ENCODE peak calls at places on chromosomes 5 and 9, in eight cellular contexts. H is AG20443; B is fibroblast of mammary gland; M is RWPE1; N is nephron progenitor cell; R is activated naive CD8-positive, alpha-beta T cell treated with anti-CD3 and anti-CD28 coated beads, Interleukin-2, amount 10 ng/mL, durations not matched to agents 7 days and 5 days; W is PC-9; K is prostate gland. Z is an unnamed sample.

GRCh38 chr9:111399772-111400563 is 69.9 kb upstream of the OR2K2 start:
- DNase-seq in N (no peak), M (peak; percentile 64), R (no peak), K (no peak), B (peak; percentile 67), H (no peak), W (peak; percentile 20), Z (no peak)

GRCh38 chr5:56543431-56544385 is 271.6 kb upstream of the MAP3K1 start:
- DNase-seq in N (no peak), H (no peak), K (no peak), B (no peak), R (no peak), M (peak; percentile 96), W (peak; percentile 62), Z (no peak)

GRCh38 chr5:140926211-140926902 is at the start of gene PCDHAC1:
- DNase-seq in K (peak; percentile 35), B (peak; percentile 49), W (peak; percentile 88), M (peak; percentile 92), H (peak; percentile 78), R (peak; percentile 28), N (peak; percentile 97), Z (no peak)

GRCh38 chr5:52759381-52759780 is 28.3 kb upstream of the ITGA1 start:
- DNase-seq in N (no peak), M (no peak), H (no peak), R (no peak), K (no peak), B (peak; percentile 30), W (no peak), Z (no peak)

GRCh38 chr5:168364151-168364661 is 72.8 kb downstream of the WWC1 start:
- DNase-seq in R (no peak), N (no peak), W (peak; percentile 76), K (no peak), B (peak; percentile 56), M (peak; percentile 78), H (peak; percentile 32), Z (no peak)

GRCh38 chr5:159051431-159052281 is 48.1 kb downstream of the EBF1 start:
- DNase-seq in W (no peak), M (no peak), R (no peak), N (peak; percentile 80), K (no peak), H (peak; percentile 61), B (no peak), Z (no peak)

GRCh38 chr5:122844136-122844915 is 1.1 kb upstream of the SNX24 start:
- DNase-seq in W (peak; percentile 10), M (peak; percentile 12), K (no peak), N (no peak), H (peak; percentile 14), R (no peak), B (no peak), Z (no peak)

GRCh38 chr9:76302947-76303550 is 91.2 kb downstream of the RFK start:
- DNase-seq in N (no peak), H (peak; percentile 61), K (no peak), M (peak; percentile 53), R (no peak), W (no peak), B (peak; percentile 67), Z (peak; percentile 34)

GRCh38 chr5:108266235-108266634 is 115.7 kb downstream of the FBXL17 start:
- DNase-seq in R (no peak), K (no peak), N (no peak), W (no peak), B (peak; percentile 48), M (peak; percentile 66), H (peak; percentile 7), Z (no peak)

GRCh38 chr5:76691470-76692273 is 24.3 kb upstream of the F2R start:
- DNase-seq in B (peak; percentile 77), W (no peak), K (no peak), M (no peak), R (no peak), N (peak; percentile 30), H (no peak), Z (no peak)

GRCh38 chr5:56200856-56201638 is 32.1 kb downstream of the ANKRD55 start:
- DNase-seq in H (peak; percentile 77), N (peak; percentile 44), B (peak; percentile 79), M (peak; percentile 80), K (peak; percentile 58), W (peak; percentile 58), R (peak; percentile 36), Z (peak; percentile 56)

GRCh38 chr5:109996246-109996645 is 306.5 kb downstream of the MAN2A1 start:
- DNase-seq in H (no peak), W (no peak), N (no peak), B (peak; percentile 21), R (no peak), K (no peak), M (no peak), Z (no peak)

GRCh38 chr5:66408561-66408960 is 187.6 kb upstream of the MAST4 start:
- DNase-seq in W (no peak), B (no peak), R (no peak), K (no peak), N (no peak), M (no peak), H (no peak), Z (no peak)

GRCh38 chr5:170111088-170111796 is 5.5 kb downstream of the FOXI1 start:
- DNase-seq in R (no peak), W (no peak), N (no peak), K (no peak), M (no peak), B (no peak), H (no peak), Z (no peak)

GRCh38 chr9:4490705-4491620 is 695 bp downstream of the SLC1A1 start:
- DNase-seq in R (peak; percentile 28), W (no peak), N (peak; percentile 21), H (peak; percentile 44), M (no peak), B (no peak), K (no peak), Z (no peak)

GRCh38 chr5:122723606-122724352 is 51.1 kb upstream of the SNX2 start:
- DNase-seq in B (peak; percentile 94), M (no peak), W (no peak), K (no peak), H (peak; percentile 78), N (no peak), R (no peak), Z (peak; percentile 7)

GRCh38 chr9:123914517-123915199 is 15.3 kb downstream of the DENND1A start:
- DNase-seq in B (no peak), N (no peak), R (no peak), K (no peak), M (no peak), H (no peak), W (no peak), Z (no peak)

GRCh38 chr9:134605969-134606363 is 35.6 kb upstream of the COL5A1 start:
- DNase-seq in M (no peak), K (no peak), H (no peak), R (no peak), W (no peak), B (no peak), N (no peak), Z (no peak)

GRCh38 chr9:134382733-134383132 is 56.5 kb downstream of the RXRA start:
- DNase-seq in B (no peak), W (no peak), M (no peak), R (no peak), H (no peak), K (no peak), N (no peak), Z (no peak)

GRCh38 chr5:113652161-113652560 is 138.7 kb downstream of the YTHDC2 start:
- DNase-seq in K (no peak), H (no peak), W (no peak), M (no peak), R (no peak), N (no peak), B (no peak), Z (no peak)

GRCh38 chr9:87324613-87325194 is 173.0 kb upstream of the DAPK1 start:
- DNase-seq in R (no peak), M (peak; percentile 67), N (no peak), K (peak; percentile 36), H (peak; percentile 57), B (peak; percentile 78), W (peak; percentile 3), Z (no peak)

GRCh38 chr9:38641985-38642864 is 21.8 kb upstream of the ANKRD18A start:
- DNase-seq in R (no peak), B (peak; percentile 44), N (peak; percentile 26), W (peak; percentile 22), M (peak; percentile 67), H (no peak), K (peak; percentile 36), Z (no peak)

GRCh38 chr5:84724683-84725082 is 340.0 kb upstream of the EDIL3 start:
- DNase-seq in W (no peak), H (no peak), M (peak; percentile 42), B (peak; percentile 66), R (no peak), K (no peak), N (no peak), Z (no peak)

GRCh38 chr9:752681-753200 is 88.8 kb upstream of the DMRT1 start:
- DNase-seq in H (no peak), B (peak; percentile 50), N (no peak), M (no peak), R (no peak), W (no peak), K (no peak), Z (no peak)

Z was measured in T-helper 1 cell.